ENCODE peak calls at places on chromosomes 11 and 22, in four cellular contexts. One of them, this sample, is unnamed.
A peak's percentile ranks its signal among the peaks of the same experiment; 100 is the strongest.

GRCh38 chr22:39832627-39833074 is 60.9 kb downstream of the ENTHD1 start:
- DNase-seq in IMR-90: no peak
- DNase-seq in H9: no peak
- DNase-seq in H1: no peak
- DNase-seq in this sample: no peak

GRCh38 chr11:119093951-119094815 is 7.5 kb downstream of the DPAGT1 start:
- DNase-seq in IMR-90: peak; percentile 38
- DNase-seq in H9: no peak
- DNase-seq in H1: peak; percentile 60
- DNase-seq in this sample: no peak

GRCh38 chr11:129045150-129045549 is 102.5 kb upstream of the TP53AIP1 start:
- DNase-seq in IMR-90: no peak
- DNase-seq in H9: no peak
- DNase-seq in H1: no peak
- DNase-seq in this sample: no peak

GRCh38 chr22:24095816-24096215 is 84.7 kb downstream of the CABIN1 start:
- DNase-seq in IMR-90: no peak
- DNase-seq in H9: no peak
- DNase-seq in H1: no peak
- DNase-seq in this sample: no peak

GRCh38 chr11:3022982-3023381 is 30.9 kb upstream of the NAP1L4 start:
- DNase-seq in IMR-90: peak; percentile 49
- DNase-seq in H9: no peak
- DNase-seq in H1: no peak
- DNase-seq in this sample: no peak

GRCh38 chr11:65973439-65974110 is 12.0 kb downstream of the SART1 start:
- DNase-seq in IMR-90: peak; percentile 76
- DNase-seq in H9: no peak
- DNase-seq in H1: no peak
- DNase-seq in this sample: no peak

GRCh38 chr22:43999378-43999777 is 24.7 kb upstream of the PARVB start:
- DNase-seq in IMR-90: no peak
- DNase-seq in H9: no peak
- DNase-seq in H1: no peak
- DNase-seq in this sample: no peak

GRCh38 chr11:124717786-124718634 is 21.7 kb upstream of the NRGN start:
- DNase-seq in IMR-90: peak; percentile 34
- DNase-seq in H9: peak; percentile 48
- DNase-seq in H1: peak; percentile 67
- DNase-seq in this sample: peak; percentile 39

GRCh38 chr11:61384271-61385242 is 7.8 kb upstream of the TMEM216 start:
- DNase-seq in IMR-90: peak; percentile 42
- DNase-seq in H9: peak; percentile 44
- DNase-seq in H1: peak; percentile 53
- DNase-seq in this sample: no peak

GRCh38 chr11:37409124-37409523 is 811.1 kb upstream of the RAG2 start:
- DNase-seq in IMR-90: no peak
- DNase-seq in H9: no peak
- DNase-seq in H1: no peak
- DNase-seq in this sample: no peak

GRCh38 chr11:95092549-95093324 is 3.1 kb downstream of the ENDOD1 start:
- DNase-seq in IMR-90: peak; percentile 49
- DNase-seq in H9: no peak
- DNase-seq in H1: no peak
- DNase-seq in this sample: no peak

GRCh38 chr11:95108671-95109551 is 19.3 kb downstream of the ENDOD1 start:
- DNase-seq in IMR-90: peak; percentile 14
- DNase-seq in H9: no peak
- DNase-seq in H1: no peak
- DNase-seq in this sample: no peak

GRCh38 chr11:125948278-125949051 is 2.6 kb downstream of the VSIG10L2 start:
- DNase-seq in IMR-90: no peak
- DNase-seq in H9: no peak
- DNase-seq in H1: peak; percentile 38
- DNase-seq in this sample: no peak

GRCh38 chr11:8787372-8787771 is 104.8 kb downstream of the RPL27A start:
- DNase-seq in IMR-90: peak; percentile 53
- DNase-seq in H9: no peak
- DNase-seq in H1: no peak
- DNase-seq in this sample: no peak

GRCh38 chr11:59191095-59191494 is 19.2 kb downstream of the DTX4 start:
- DNase-seq in IMR-90: no peak
- DNase-seq in H9: no peak
- DNase-seq in H1: no peak
- DNase-seq in this sample: no peak

GRCh38 chr11:1827095-1827797 is 7.5 kb upstream of the SYT8 start:
- DNase-seq in IMR-90: peak; percentile 65
- DNase-seq in H9: no peak
- DNase-seq in H1: no peak
- DNase-seq in this sample: no peak

GRCh38 chr11:33391893-33392251 is 134.7 kb downstream of the HIPK3 start:
- DNase-seq in IMR-90: no peak
- DNase-seq in H9: no peak
- DNase-seq in H1: no peak
- DNase-seq in this sample: no peak

GRCh38 chr11:68011046-68011943 is 1.2 kb downstream of the ALDH3B1 start:
- DNase-seq in IMR-90: no peak
- DNase-seq in H9: no peak
- DNase-seq in H1: no peak
- DNase-seq in this sample: no peak

DNA sequence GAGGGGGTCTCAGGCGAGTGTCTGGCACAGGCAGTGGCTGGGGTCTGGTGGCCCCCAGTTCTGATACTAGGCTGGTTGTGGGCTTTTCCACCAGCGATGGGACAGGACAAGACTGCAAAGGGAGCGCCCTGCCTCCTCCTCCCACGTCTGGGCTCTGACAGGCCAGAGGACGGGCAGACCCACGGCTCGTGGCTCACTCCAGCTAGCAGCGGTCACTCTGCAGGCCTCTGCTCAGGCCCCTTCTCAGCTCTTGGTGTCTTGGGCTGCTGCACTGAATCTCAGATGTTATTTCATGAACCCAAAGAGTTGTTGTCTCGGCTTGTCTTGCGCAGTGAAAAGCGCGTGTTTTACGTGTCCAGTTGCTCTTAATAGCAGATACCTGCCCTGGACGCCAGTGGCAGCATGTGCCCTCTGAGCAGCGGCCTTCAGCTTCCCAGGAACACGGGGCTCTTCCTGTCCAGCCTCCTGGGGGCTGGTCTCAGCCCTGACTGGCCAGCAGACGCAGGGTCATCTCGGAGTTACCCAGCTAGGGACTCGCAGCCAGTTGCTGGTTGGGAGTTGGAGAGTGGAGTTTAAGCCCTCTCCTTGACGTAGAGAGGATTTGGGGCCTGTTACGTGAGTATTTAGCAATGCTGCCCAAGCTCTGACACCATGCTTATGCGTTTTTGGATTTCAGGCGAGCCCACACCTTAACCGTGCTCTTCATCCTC is 9.6 kb downstream of the PTDSS2 start:
- DNase-seq in IMR-90: no peak
- DNase-seq in H9: no peak
- DNase-seq in H1: no peak
- DNase-seq in this sample: no peak
- H3K14ac ChIP-seq in IMR-90: no peak overlapping the region
- H3K14ac ChIP-seq in H9: no peak overlapping the region
- H3K14ac ChIP-seq in H1: no peak overlapping the region
- H3K14ac ChIP-seq in this sample: no peak overlapping the region

DNA sequence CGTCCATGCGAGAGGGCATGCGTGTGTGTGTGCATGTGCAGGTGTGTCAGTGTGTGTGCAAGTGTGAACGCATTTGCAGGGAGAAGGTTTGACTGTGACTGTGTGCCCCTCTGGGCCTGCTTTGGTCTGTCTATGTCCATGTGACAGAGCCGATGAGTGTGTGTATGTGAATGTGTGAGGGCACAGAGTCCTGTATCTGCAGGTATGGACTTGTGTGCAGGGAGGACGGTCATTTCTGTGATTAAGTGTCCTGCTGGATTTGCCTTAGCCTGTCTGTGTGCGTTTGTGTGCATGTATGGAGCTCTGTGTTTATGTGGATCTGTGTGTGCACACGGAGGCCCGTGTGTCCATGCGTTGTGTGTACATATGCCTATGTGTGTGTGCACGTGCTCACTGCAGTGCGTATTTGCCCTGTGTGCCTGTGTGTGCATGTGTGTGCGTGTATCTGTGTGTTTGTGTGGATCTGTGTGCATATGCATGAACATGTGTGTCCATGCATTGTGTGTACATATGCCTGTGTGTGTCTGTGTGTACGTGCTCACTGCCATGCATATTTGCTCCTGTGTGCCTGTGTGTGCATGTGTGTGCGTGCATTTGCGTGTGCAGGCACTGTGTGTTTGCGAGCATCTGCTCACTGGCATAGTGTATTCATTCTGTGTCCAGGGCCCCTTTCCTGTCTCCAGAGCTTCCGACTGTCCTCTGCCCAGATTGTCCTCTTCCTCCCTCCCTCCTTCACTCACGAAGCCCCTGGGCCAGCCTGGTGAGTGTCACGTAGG is 5.6 kb downstream of the EMID1 start:
- DNase-seq in IMR-90: no peak
- DNase-seq in H9: no peak
- DNase-seq in H1: no peak
- DNase-seq in this sample: no peak
- H4K91ac ChIP-seq in IMR-90: no peak overlapping the region
- H4K91ac ChIP-seq in H9: no peak overlapping the region
- H4K91ac ChIP-seq in H1: peak overlapping the region; percentile 77
- H4K91ac ChIP-seq in this sample: peak overlapping the region; percentile 95

GRCh38 chr11:47917643-47918369 is 62.6 kb upstream of the PTPRJ start:
- DNase-seq in IMR-90: peak; percentile 98
- DNase-seq in H9: peak; percentile 81
- DNase-seq in H1: no peak
- DNase-seq in this sample: no peak
- H3K14ac ChIP-seq in IMR-90: peak overlapping the region; percentile 90
- H3K14ac ChIP-seq in H9: no peak overlapping the region
- H3K14ac ChIP-seq in H1: no peak overlapping the region
- H3K14ac ChIP-seq in this sample: no peak overlapping the region

DNA sequence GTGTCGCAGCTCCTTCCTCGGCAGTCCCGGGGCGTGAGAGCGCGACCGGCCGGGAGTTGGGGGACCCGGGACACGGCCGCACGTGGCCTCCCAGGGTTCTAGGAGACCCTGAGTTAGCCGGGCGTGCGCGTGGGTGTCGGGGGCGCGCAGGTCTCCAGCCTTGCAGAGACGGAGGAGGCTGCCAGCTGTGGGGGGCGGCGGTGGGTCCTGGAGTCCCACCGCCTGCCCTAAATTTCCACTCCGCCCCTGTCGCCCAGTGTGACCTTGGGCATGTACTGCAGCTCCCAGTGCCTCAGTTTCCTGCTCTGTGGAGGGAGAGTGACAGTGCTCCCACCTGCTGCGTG is 18.8 kb downstream of the RRP7A start:
- DNase-seq in IMR-90: no peak
- DNase-seq in H9: no peak
- DNase-seq in H1: no peak
- DNase-seq in this sample: no peak
- H4K91ac ChIP-seq in IMR-90: no peak overlapping the region
- H4K91ac ChIP-seq in H9: no peak overlapping the region
- H4K91ac ChIP-seq in H1: no peak overlapping the region
- H4K91ac ChIP-seq in this sample: no peak overlapping the region

GRCh38 chr22:19373450-19373849 is 58.1 kb downstream of the HIRA start:
- DNase-seq in IMR-90: no peak
- DNase-seq in H9: no peak
- DNase-seq in H1: no peak
- DNase-seq in this sample: no peak

GRCh38 chr22:19375435-19375834 is 56.1 kb downstream of the HIRA start:
- DNase-seq in IMR-90: no peak
- DNase-seq in H9: no peak
- DNase-seq in H1: no peak
- DNase-seq in this sample: no peak

GRCh38 chr22:19371893-19372292 is 59.6 kb downstream of the HIRA start:
- DNase-seq in IMR-90: no peak
- DNase-seq in H9: no peak
- DNase-seq in H1: no peak
- DNase-seq in this sample: no peak

GRCh38 chr22:19376247-19376646 is 55.3 kb downstream of the HIRA start:
- DNase-seq in IMR-90: no peak
- DNase-seq in H9: no peak
- DNase-seq in H1: no peak
- DNase-seq in this sample: no peak

DNA sequence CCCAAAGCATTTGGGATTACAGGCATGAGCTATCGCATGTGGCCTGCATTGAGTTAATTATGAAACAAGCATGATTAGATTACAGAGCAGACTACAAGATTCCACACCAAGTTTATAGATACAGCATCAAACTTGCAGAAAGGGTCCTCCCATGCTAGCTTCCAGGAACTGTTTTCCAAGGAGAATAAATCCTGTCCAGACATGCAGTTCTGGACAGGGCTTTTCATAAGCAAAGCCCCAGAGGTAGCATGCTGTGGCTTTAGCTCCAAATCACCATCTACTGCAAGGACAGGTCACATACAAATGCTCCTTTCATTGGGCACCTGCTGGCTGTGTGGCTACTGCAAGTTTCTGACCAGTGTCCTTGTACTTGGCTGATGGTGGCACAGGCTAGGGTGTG is 57.1 kb downstream of the HIRA start:
- DNase-seq in IMR-90: no peak
- DNase-seq in H9: no peak
- DNase-seq in H1: no peak
- DNase-seq in this sample: no peak
- H3K14ac ChIP-seq in IMR-90: no peak overlapping the region
- H3K14ac ChIP-seq in H9: no peak overlapping the region
- H3K14ac ChIP-seq in H1: no peak overlapping the region
- H3K14ac ChIP-seq in this sample: no peak overlapping the region

DNA sequence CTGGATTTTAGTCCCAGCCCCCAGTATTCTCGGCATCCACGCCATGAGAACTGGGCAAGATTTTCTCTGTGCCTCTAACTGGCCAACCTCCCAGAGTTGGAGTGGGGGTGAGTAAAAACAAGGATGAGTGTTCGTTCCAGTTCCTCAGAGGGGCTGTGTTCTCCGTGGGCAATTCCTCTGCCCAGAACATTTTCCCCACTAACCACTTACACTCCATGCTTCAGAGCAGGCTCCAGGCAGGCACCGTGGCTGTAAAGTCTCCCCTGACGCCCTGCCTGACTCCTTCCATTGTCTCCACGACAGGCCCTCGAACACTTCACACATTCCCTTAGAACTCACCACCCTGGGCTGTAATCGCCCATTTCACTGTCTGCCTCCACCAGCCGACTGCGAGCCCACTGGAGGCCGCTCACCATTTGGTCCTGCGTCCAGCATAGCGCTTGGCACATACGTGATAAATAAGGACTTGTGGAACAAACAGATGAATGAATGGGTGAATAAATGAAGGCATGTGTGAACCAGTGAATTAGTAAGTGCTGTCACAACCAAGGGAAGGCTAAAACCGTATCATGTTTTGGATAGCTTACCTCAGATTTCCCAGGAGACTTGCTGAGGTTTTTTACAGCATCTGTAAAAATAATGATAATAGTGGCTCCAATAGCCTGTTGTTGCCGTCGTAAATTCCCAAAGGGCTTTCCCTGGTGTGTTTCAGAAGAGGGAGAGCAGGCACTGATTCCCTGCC is 6.1 kb downstream of the APLNR start:
- DNase-seq in IMR-90: no peak
- DNase-seq in H9: peak; percentile 39
- DNase-seq in H1: no peak
- DNase-seq in this sample: no peak
- H4K91ac ChIP-seq in IMR-90: no peak overlapping the region
- H4K91ac ChIP-seq in H9: no peak overlapping the region
- H4K91ac ChIP-seq in H1: peak overlapping the region; percentile 54
- H4K91ac ChIP-seq in this sample: no peak overlapping the region

This sample was measured in neuronal stem cell.